ENCODE peak calls at places on chromosome 15, in six cellular contexts. T is stomach, O is sigmoid colon, B is transverse colon, Y is H1, M is A549. W is an unnamed sample.

GRCh38 chr15:97981058-97981457 is 20.6 kb downstream of the ARRDC4 start:
- DNase-seq in Y (no peak), M (no peak), T (no peak), O (no peak), B (no peak), W (no peak)

GRCh38 chr15:35000511-35000910 is 12.4 kb upstream of the ZNF770 start:
- DNase-seq in M (peak; percentile 67), Y (no peak), T (no peak), B (no peak), O (no peak), W (no peak)

GRCh38 chr15:94235681-94236080 is 4.3 kb downstream of the MCTP2 start:
- DNase-seq in O (no peak), M (no peak), Y (no peak), T (no peak), B (no peak), W (no peak)

GRCh38 chr15:58486062-58486461 is 54.3 kb downstream of the LIPC start:
- DNase-seq in Y (no peak), B (no peak), O (no peak), M (no peak), T (no peak), W (no peak)

GRCh38 chr15:31248951-31249350 is 77.7 kb upstream of the KLF13 start:
- DNase-seq in O (peak; percentile 32), T (no peak), Y (no peak), M (no peak), B (no peak), W (no peak)

GRCh38 chr15:96392380-96393208 is 62.1 kb downstream of the NR2F2 start:
- DNase-seq in T (no peak), Y (peak; percentile 52), B (no peak), O (no peak), M (no peak), W (no peak)

GRCh38 chr15:34318277-34319079 is 19.1 kb downstream of the SLC12A6 start:
- DNase-seq in O (peak; percentile 82), Y (peak; percentile 51), M (peak; percentile 73), B (peak; percentile 80), T (peak; percentile 67), W (peak; percentile 39)

GRCh38 chr15:65171428-65171827 is 13.7 kb downstream of the CLPX start:
- DNase-seq in Y (no peak), O (no peak), B (no peak), M (peak; percentile 39), T (no peak), W (no peak)

GRCh38 chr15:78291698-78292097 is 7.7 kb downstream of the SKIC8 start:
- DNase-seq in Y (no peak), B (no peak), T (peak; percentile 42), M (no peak), O (no peak), W (no peak)

GRCh38 chr15:92161039-92161670 is 232.5 kb upstream of the ST8SIA2 start:
- DNase-seq in T (no peak), M (no peak), B (no peak), O (no peak), Y (no peak), W (no peak)

GRCh38 chr15:26102988-26103387 is 239.9 kb upstream of the ATP10A start:
- DNase-seq in M (no peak), T (no peak), Y (peak; percentile 42), O (no peak), B (no peak), W (no peak)

GRCh38 chr15:82159922-82160321 is 102.6 kb downstream of the EFL1 start:
- DNase-seq in B (no peak), M (peak; percentile 79), O (no peak), Y (no peak), T (no peak), W (no peak)

GRCh38 chr15:89777821-89778380 is 1.8 kb downstream of the MESP2 start:
- DNase-seq in Y (no peak), M (no peak), T (no peak), O (no peak), B (no peak), W (no peak)

GRCh38 chr15:36898522-36899126 is 201.7 kb downstream of the MEIS2 start:
- DNase-seq in M (no peak), Y (no peak), B (no peak), O (no peak), T (no peak), W (no peak)

GRCh38 chr15:98413973-98414546 is 234.3 kb upstream of the IGF1R start:
- DNase-seq in T (no peak), Y (no peak), O (no peak), B (no peak), M (no peak), W (no peak)

GRCh38 chr15:90161946-90162345 is 39.2 kb upstream of the SEMA4B start:
- DNase-seq in O (no peak), T (no peak), M (peak; percentile 35), Y (no peak), B (peak; percentile 53), W (no peak)

GRCh38 chr15:78875107-78875914 is 2.6 kb downstream of the MORF4L1 start:
- DNase-seq in O (no peak), B (no peak), Y (no peak), T (no peak), M (no peak), W (no peak)

GRCh38 chr15:31346367-31347066 is 19.9 kb downstream of the KLF13 start:
- DNase-seq in T (no peak), M (no peak), Y (no peak), O (no peak), B (no peak), W (no peak)

GRCh38 chr15:31275331-31276262 is 51.0 kb upstream of the KLF13 start:
- DNase-seq in T (peak; percentile 25), B (peak; percentile 6), Y (peak; percentile 35), M (no peak), O (peak; percentile 59), W (no peak)

GRCh38 chr15:81291916-81292424 is 32.0 kb downstream of the STARD5 start:
- DNase-seq in Y (no peak), M (no peak), T (no peak), B (peak; percentile 19), O (no peak), W (no peak)

GRCh38 chr15:83605595-83605994 is 48.3 kb upstream of the ADAMTSL3 start:
- DNase-seq in O (peak; percentile 85), B (peak; percentile 10), T (no peak), Y (peak; percentile 22), M (no peak), W (no peak)

GRCh38 chr15:32844118-32844711 is 126.4 kb downstream of the GREM1 start:
- DNase-seq in M (peak; percentile 69), T (no peak), Y (no peak), O (no peak), B (no peak), W (no peak)
- TF ChIP-seq CTCF in M (peak; percentile 77), T (peak; percentile 61), Y (peak; percentile 50), O (peak; percentile 44), B (peak; percentile 66), W (no peak)

DNA sequence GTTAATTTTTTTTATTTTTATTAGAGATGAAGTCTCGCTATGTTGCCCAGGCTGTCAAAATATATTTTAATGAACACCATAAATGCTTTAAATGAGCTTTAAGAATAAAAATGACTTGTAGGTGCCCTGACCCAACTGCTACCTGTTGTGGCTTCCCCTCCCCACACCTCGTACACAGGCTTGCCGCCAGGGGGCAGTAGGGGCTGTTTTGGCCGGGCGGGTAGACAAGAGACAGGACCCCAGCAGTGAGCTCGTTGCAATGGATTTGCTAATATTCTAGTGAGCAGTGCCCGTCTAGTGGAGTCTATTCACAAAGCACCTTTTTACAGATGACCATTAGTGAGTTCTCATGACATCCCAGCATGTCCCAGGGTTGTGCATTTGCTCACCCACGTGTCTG is 418.1 kb downstream of the OCA2 start:
- DNase-seq in M (peak; percentile 16), O (no peak), Y (peak; percentile 81), T (no peak), B (no peak), W (no peak)
- TF ChIP-seq EP300 in M (no peak), O (no peak), Y (no peak), T (no peak), B (no peak), W (no peak)

DNA sequence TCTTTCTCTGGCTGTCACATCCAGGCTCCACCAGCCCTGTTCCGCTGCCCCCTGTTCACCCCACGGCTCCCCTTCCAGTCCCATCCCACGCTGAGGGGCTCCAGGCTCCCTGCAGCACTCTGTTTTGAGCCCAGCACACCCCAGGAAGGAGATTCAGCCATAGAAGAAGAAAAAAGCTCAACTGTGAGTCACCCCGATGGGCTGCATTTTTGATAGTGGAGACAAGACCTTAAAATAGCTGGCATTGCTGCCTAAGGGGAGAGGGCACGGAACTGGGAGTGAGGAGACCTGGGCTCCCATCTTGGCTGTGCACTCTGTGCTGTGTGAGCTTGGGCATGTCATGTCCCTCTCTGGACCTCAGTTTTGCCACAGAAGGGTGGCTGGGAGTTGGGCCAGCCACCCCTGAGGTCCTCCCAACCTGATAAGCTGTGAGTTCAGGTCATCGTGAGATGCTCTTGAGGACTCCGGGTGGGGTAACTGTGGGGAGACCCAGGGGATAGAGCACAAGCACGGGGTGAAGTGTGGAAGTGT is 57.2 kb upstream of the SMAD6 start:
- DNase-seq in O (no peak), T (no peak), Y (no peak), B (no peak), M (no peak), W (no peak)
- TF ChIP-seq POLR2A in O (no peak), T (no peak), Y (no peak), B (no peak), M (no peak), W (no peak)

DNA sequence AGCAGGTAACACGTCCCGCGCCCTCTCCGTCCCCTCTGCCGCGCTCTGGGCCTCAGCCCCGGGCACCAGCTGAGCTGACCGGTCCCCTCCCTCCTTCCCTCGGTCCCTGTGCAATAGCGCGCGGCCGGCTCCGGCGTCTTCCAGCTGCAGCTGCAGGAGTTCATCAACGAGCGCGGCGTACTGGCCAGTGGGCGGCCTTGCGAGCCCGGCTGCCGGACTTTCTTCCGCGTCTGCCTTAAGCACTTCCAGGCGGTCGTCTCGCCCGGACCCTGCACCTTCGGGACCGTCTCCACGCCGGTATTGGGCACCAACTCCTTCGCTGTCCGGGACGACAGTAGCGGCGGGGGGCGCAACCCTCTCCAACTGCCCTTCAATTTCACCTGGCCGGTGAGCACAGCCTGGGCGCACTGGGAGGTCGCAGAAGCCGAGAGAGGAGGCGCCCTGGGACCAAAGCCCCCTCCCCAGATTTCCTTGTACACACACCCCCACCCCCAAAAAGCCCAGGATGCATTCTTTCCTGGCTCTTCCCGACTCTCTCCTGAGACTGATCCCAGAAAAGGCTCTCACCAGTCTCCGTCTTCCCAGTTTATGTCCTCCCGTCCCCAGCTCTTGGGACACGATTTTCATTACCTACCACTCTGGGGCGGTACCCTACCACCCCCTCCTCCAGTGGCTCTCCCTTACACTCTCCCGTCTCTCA is 740 bp downstream of the DLL4 start:
- DNase-seq in M (peak; percentile 56), O (no peak), B (peak; percentile 61), Y (peak; percentile 80), T (peak; percentile 63), W (peak; percentile 62)
- TF ChIP-seq CTCF in M (no peak), O (no peak), B (no peak), Y (no peak), T (no peak), W (no peak)

GRCh38 chr15:61684749-61685467 is 375.3 kb downstream of the VPS13C start:
- DNase-seq in M (no peak), B (no peak), O (no peak), T (no peak), Y (no peak), W (no peak)
- TF ChIP-seq EP300 in M (no peak), B (no peak), O (no peak), T (no peak), Y (no peak), W (no peak)

GRCh38 chr15:42273099-42273899 is at the start of the genes GANC and TMEM87A:
- DNase-seq in T (peak; percentile 98), Y (peak; percentile 89), B (peak; percentile 98), M (peak; percentile 97), O (peak; percentile 99), W (peak; percentile 96)
- TF ChIP-seq POLR2A in T (peak; percentile 67), Y (peak; percentile 99), B (peak; percentile 93), M (peak; percentile 63), O (peak; percentile 91), W (peak; percentile 91)

GRCh38 chr15:55401786-55402246 is 6.3 kb downstream of the CCPG1 start:
- DNase-seq in T (no peak), O (no peak), M (no peak), Y (no peak), B (no peak), W (no peak)
- TF ChIP-seq CTCF in T (no peak), O (no peak), M (no peak), Y (no peak), B (no peak), W (no peak)